ENCODE peak calls at places on chromosomes 7 and 10, in six cellular contexts. H, J, R, F, A and G are unnamed samples. For H3K4me1, the result is how much of the 10 kb centered on the place peaks cover.

GRCh38 chr10:77240042-77240619 is 397.5 kb downstream of the KCNMA1 start:
- DNase-seq in A (no peak), R (no peak), F (no peak), H (peak), J (no peak), G (no peak)

GRCh38 chr7:64602086-64602485 is 39.2 kb upstream of the ZNF680 start:
- DNase-seq in J (no peak), A (no peak), H (no peak), R (no peak), F (no peak), G (no peak)

GRCh38 chr7:114802628-114803027 is 119.3 kb upstream of the MDFIC start:
- DNase-seq in J (no peak), F (no peak), H (no peak), R (no peak), A (no peak), G (no peak)

GRCh38 chr7:141945356-141945755 is 1.4 kb downstream of the CLEC5A start:
- DNase-seq in J (no peak), A (no peak), H (no peak), F (peak), R (no peak), G (no peak)

GRCh38 chr7:74479066-74479781 is 25.5 kb downstream of the GTF2IRD1 start:
- DNase-seq in F (no peak), R (no peak), J (no peak), H (peak), A (no peak), G (no peak)

GRCh38 chr7:30029696-30030095 is 1.5 kb downstream of the PLEKHA8 start:
- DNase-seq in R (peak), J (no peak), A (no peak), F (no peak), H (peak), G (no peak)

GRCh38 chr10:571643-572042 is 117.8 kb downstream of the DIP2C start:
- DNase-seq in H (peak), A (no peak), R (no peak), J (no peak), F (no peak), G (no peak)

GRCh38 chr7:135508853-135509588 is 881 bp downstream of the CNOT4 start:
- DNase-seq in A (no peak), F (no peak), R (peak), J (no peak), H (peak), G (peak)

GRCh38 chr10:133378251-133379096 is 588 bp upstream of the PAOX start:
- DNase-seq in J (no peak), A (no peak), R (peak), H (peak), F (no peak), G (peak)

GRCh38 chr7:55526329-55526728 is 46.0 kb downstream of the VOPP1 start:
- DNase-seq in A (no peak), R (no peak), F (no peak), J (no peak), H (no peak), G (no peak)
- H3K4me1 ChIP-seq in A (under half), R (under half), F (under half), J (under half), H (under half), G (under half)

GRCh38 chr10:7475954-7476353 is 65.1 kb upstream of the SFMBT2 start:
- DNase-seq in F (no peak), R (no peak), J (no peak), A (no peak), H (no peak), G (no peak)
- H3K4me1 ChIP-seq in F (under half), R (under half), J (under half), A (under half), H (under half), G (under half)

DNA sequence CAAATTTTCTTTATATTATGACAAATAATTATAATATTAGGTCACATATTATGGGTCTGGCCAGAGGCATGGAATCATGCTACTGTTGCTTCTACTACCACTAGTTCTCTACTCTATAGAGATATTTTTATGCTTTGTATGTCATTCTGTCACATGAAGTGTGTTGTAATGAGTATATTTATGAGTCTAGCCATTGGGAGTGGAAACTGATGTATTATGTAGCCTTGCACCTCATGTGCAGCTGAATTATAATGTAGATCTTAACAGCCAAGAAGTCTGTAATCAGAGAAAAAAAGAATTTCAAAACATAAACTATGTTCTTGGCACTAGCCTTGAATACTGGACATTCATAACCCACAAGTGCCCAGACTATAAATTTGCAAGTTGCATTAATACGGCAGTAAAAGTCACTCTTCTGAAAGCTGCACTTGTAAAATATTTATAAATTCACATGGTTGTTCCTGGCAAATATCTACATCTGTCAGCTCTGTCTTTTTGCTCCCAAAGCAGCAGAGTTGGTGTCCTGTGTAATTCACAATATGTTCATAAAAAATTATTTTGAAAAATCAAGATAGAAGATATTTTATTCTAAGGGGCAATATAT is 48.6 kb upstream of the SKAP2 start:
- DNase-seq in F (no peak), A (no peak), J (no peak), R (no peak), H (no peak), G (no peak)
- H3K4me1 ChIP-seq in F (under half), A (under half), J (under half), R (under half), H (under half), G (under half)

DNA sequence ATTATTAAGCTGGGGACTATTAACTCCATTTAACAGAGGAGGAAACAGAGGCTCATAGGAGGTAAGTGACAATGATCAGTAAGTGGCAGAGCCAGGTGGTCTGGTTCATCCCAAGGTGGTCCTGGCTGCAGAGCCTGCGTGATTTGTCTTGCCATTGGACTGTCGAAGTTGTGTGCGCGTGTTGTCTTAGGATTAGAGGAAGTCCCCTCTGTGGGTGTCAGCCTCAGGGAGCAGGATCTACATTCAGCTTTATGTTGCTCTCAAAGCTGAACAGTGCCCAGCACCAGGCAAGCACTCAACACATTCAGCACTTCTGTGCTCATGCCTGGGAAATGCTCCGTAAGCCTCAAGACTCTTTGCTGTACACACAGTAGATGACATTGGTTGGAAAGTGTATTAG is 139.5 kb downstream of the HERPUD2 start:
- DNase-seq in F (no peak), J (no peak), H (no peak), R (no peak), A (no peak), G (no peak)
- H3K4me1 ChIP-seq in F (under half), J (under half), H (under half), R (under half), A (under half), G (under half)

GRCh38 chr10:101289541-101289940 is 60.3 kb upstream of the LBX1 start:
- DNase-seq in H (no peak), A (no peak), F (no peak), J (no peak), R (no peak), G (no peak)
- H3K4me1 ChIP-seq in H (under half), A (under half), F (under half), J (under half), R (half or more), G (under half)

GRCh38 chr7:3092468-3092867 is 48.8 kb upstream of the CARD11 start:
- DNase-seq in R (no peak), J (no peak), H (no peak), F (no peak), A (no peak), G (no peak)

GRCh38 chr7:3095046-3095445 is 51.4 kb upstream of the CARD11 start:
- DNase-seq in A (no peak), R (no peak), J (no peak), H (no peak), F (no peak), G (no peak)

GRCh38 chr7:3087243-3087642 is 43.6 kb upstream of the CARD11 start:
- DNase-seq in A (no peak), J (no peak), H (no peak), F (no peak), R (peak), G (no peak)

GRCh38 chr7:3089493-3089892 is 45.8 kb upstream of the CARD11 start:
- DNase-seq in F (no peak), A (no peak), J (no peak), R (peak), H (no peak), G (peak)

DNA sequence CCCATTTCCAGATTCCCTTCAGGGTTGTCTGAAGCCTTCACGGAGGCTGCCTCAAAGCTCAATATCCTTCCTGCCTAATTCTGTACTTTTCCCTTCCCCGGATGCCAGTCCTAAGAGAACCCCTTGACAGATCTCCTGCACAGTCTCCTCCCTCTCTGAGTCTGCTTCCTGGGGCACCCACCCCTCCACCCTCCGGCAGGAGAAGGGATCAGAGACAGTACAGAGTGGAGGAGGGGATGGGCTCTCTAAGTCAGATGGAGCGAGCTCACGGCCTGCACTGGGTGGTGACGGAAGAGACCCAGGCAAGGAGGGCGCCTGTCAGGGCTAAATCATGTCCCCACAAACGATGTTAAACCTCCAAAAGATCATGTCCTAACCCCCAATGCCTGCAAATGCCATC is 48.0 kb upstream of the CARD11 start:
- DNase-seq in R (no peak), H (no peak), A (no peak), J (no peak), F (no peak), G (no peak)
- H3K4me1 ChIP-seq in R (under half), H (under half), A (under half), J (under half), F (under half), G (under half)

DNA sequence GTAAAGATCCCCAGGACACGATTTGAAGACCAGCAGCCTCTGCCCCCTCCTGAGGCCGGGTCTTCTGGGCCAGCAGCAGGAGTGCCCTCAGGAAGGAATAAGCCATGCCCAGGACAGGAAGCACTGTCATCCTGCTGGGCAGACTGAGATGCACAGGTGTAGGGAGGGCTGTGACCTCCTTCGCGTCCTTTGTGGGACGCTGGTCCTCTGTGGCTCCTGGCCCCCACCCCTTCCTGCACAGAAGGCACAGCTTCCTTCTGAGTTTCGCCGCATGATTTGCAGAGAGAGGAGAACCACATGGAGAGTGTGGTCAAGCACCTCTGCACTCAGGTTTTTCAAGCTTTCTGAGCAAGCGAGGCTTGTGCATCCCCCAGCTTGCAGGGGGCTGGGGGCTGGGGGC is 112.7 kb downstream of the RGS10 start:
- DNase-seq in A (no peak), H (no peak), J (no peak), R (no peak), F (no peak), G (no peak)
- H3K4me1 ChIP-seq in A (under half), H (under half), J (under half), R (under half), F (under half), G (under half)